ENCODE peak calls at places on chromosomes 5 and 9, in eight cellular contexts. O is A549; I is GM23248; L is CD4-positive, alpha-beta memory T cell; J is neuronal stem cell; Q is sigmoid colon; H is HCT116; B is fibroblast of lung. Y is an unnamed sample. For H3K9me3, the result is how much of the 10 kb centered on the place peaks cover.

GRCh38 chr5:132825824-132826391 is 4.5 kb downstream of the SHROOM1 start:
- DNase-seq in H (no peak), O (no peak), I (no peak), J (no peak), L (no peak), Q (no peak), B (no peak), Y (peak)

GRCh38 chr5:82364497-82364896 is 86.3 kb upstream of the RPS23 start:
- DNase-seq in L (no peak), B (peak), H (no peak), I (peak), O (no peak), J (no peak), Q (no peak), Y (peak)

GRCh38 chr5:151937851-151938250 is 13.2 kb upstream of the GLRA1 start:
- DNase-seq in O (no peak), I (no peak), Q (no peak), B (no peak), J (no peak), H (no peak), L (no peak), Y (no peak)

GRCh38 chr5:85651744-85652143 is 966.0 kb upstream of the COX7C start:
- DNase-seq in Q (no peak), J (no peak), I (no peak), H (no peak), B (no peak), O (no peak), L (no peak), Y (no peak)

GRCh38 chr9:107249131-107249533 is 33.9 kb upstream of the RAD23B start:
- DNase-seq in B (no peak), Q (no peak), O (peak), H (no peak), J (no peak), I (peak), L (no peak), Y (peak)

GRCh38 chr9:85876628-85877027 is 64.3 kb upstream of the NAA35 start:
- DNase-seq in I (no peak), Q (no peak), J (no peak), O (no peak), L (no peak), H (no peak), B (peak), Y (no peak)

GRCh38 chr5:96940586-96940985 is 4.7 kb downstream of the LNPEP start:
- DNase-seq in I (peak), Q (no peak), L (no peak), H (no peak), J (no peak), B (peak), O (no peak), Y (no peak)

GRCh38 chr9:13823021-13823420 is 490.9 kb downstream of the NFIB start:
- DNase-seq in O (no peak), B (peak), L (no peak), Q (no peak), J (no peak), H (no peak), I (peak), Y (no peak)

GRCh38 chr5:59186623-59187022 is 603.7 kb downstream of the RAB3C start:
- DNase-seq in I (no peak), Q (no peak), B (no peak), J (no peak), H (no peak), L (no peak), O (no peak), Y (no peak)

GRCh38 chr5:115097236-115097635 is 72.5 kb downstream of the TRIM36 start:
- DNase-seq in Q (no peak), I (no peak), L (no peak), J (no peak), B (no peak), O (no peak), H (no peak), Y (no peak)

GRCh38 chr9:133592731-133593409 is 16.3 kb downstream of the FAM163B start:
- DNase-seq in O (no peak), L (no peak), J (no peak), Q (no peak), I (no peak), B (peak), H (no peak), Y (no peak)

GRCh38 chr9:27367175-27367798 is 70.3 kb upstream of the EQTN start:
- DNase-seq in Q (no peak), O (no peak), B (no peak), I (no peak), J (no peak), H (no peak), L (no peak), Y (no peak)

GRCh38 chr5:145629047-145629446 is 206.1 kb downstream of the PRELID2 start:
- DNase-seq in H (no peak), O (no peak), I (no peak), Q (no peak), B (no peak), L (no peak), J (no peak), Y (no peak)

GRCh38 chr5:134463991-134464760 is 52.5 kb upstream of the CDKN2AIPNL start:
- DNase-seq in B (no peak), O (no peak), L (no peak), J (no peak), I (peak), Q (no peak), H (no peak), Y (no peak)

GRCh38 chr9:13758876-13759275 is 479.4 kb upstream of the MPDZ start:
- DNase-seq in O (no peak), H (no peak), B (no peak), L (no peak), I (no peak), J (no peak), Q (peak), Y (no peak)

GRCh38 chr5:43370352-43370751 is 41.8 kb downstream of the CCL28 start:
- DNase-seq in O (no peak), H (no peak), J (no peak), Q (no peak), L (no peak), I (no peak), B (no peak), Y (no peak)

GRCh38 chr5:145981612-145982571 is 45.5 kb downstream of the SH3RF2 start:
- DNase-seq in Q (no peak), B (no peak), J (no peak), O (no peak), H (no peak), L (no peak), I (no peak), Y (no peak)

GRCh38 chr5:9233712-9234111 is 312.2 kb downstream of the SEMA5A start:
- DNase-seq in L (no peak), J (peak), B (no peak), Q (no peak), O (no peak), H (no peak), I (no peak), Y (peak)

GRCh38 chr5:16467363-16468219 is 2.0 kb upstream of the ZNF622 start:
- DNase-seq in O (no peak), L (no peak), H (no peak), J (no peak), B (peak), I (peak), Q (no peak), Y (no peak)

GRCh38 chr9:123651273-123651672 is 278.7 kb downstream of the DENND1A start:
- DNase-seq in J (no peak), Q (no peak), H (no peak), L (no peak), I (no peak), O (no peak), B (no peak), Y (no peak)

GRCh38 chr9:5389109-5389732 is 48.5 kb downstream of the PLGRKT start:
- DNase-seq in B (peak), Q (no peak), L (no peak), J (no peak), O (no peak), I (peak), H (no peak), Y (no peak)

GRCh38 chr5:122292357-122292756 is 19.7 kb upstream of the SNCAIP start:
- DNase-seq in I (no peak), J (no peak), L (no peak), Q (no peak), H (no peak), B (peak), O (no peak), Y (no peak)

GRCh38 chr9:95297316-95297715 is 20.2 kb downstream of the FANCC start:
- DNase-seq in L (no peak), B (no peak), H (no peak), O (no peak), I (no peak), Q (no peak), J (no peak), Y (no peak)

GRCh38 chr5:94691947-94692346 is 73.5 kb downstream of the SLF1 start:
- DNase-seq in O (no peak), L (no peak), J (no peak), Q (no peak), H (no peak), B (peak), I (peak), Y (peak)

GRCh38 chr5:74530316-74530917 is 110.1 kb downstream of the ENC1 start:
- DNase-seq in Q (no peak), B (peak), O (no peak), J (no peak), H (no peak), I (no peak), L (no peak), Y (no peak)
- H3K9me3 ChIP-seq in Q (under half), B (under half), O (under half), J (under half), H (under half), I (under half), L (under half), Y (under half)

GRCh38 chr5:135505973-135506372 is 29.8 kb downstream of the NEUROG1 start:
- DNase-seq in H (no peak), O (no peak), Q (no peak), L (no peak), B (peak), I (peak), J (no peak), Y (no peak)
- H3K27ac ChIP-seq in H (no peak), O (no peak), Q (no peak), L (no peak), B (no peak), I (no peak), J (no peak), Y (no peak)

GRCh38 chr9:75063556-75064305 is 24.2 kb downstream of the NMRK1 start:
- DNase-seq in B (peak), H (no peak), O (no peak), Q (no peak), J (no peak), L (no peak), I (peak), Y (no peak)
- H3K9me3 ChIP-seq in B (under half), H (under half), O (under half), Q (under half), J (under half), L (under half), I (under half), Y (under half)

DNA sequence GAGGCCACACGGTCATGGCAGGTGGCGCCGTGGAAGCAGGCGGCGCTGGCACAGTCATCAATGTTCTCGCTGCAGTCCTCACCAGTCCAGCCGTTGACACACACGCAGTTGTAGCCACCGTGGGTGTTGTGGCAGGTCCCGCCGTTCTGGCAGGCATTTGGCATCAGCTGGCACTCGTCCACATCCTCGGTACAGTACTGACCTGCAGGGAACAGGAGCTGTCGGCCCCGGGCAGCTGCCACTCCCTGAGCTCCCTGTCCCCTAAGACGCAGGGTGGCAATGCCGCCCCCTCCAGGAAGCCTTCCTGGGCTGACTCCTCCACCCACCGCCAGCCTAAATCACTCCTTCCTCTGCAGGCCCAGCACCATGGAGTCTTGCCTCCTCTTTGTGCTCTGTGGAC is 27.2 kb downstream of the NOTCH1 start:
- DNase-seq in B (no peak), J (no peak), O (no peak), L (no peak), Q (no peak), I (no peak), H (no peak), Y (no peak)
- H3K27ac ChIP-seq in B (no peak), J (no peak), O (peak), L (no peak), Q (no peak), I (no peak), H (no peak), Y (no peak)

GRCh38 chr5:90569084-90569483 is 10.5 kb downstream of the ADGRV1 start:
- DNase-seq in L (no peak), O (no peak), Q (no peak), I (no peak), H (no peak), J (no peak), B (no peak), Y (no peak)
- H3K9me3 ChIP-seq in L (under half), O (under half), Q (under half), I (under half), H (under half), J (under half), B (under half), Y (under half)

GRCh38 chr5:173629628-173630027 is 13.2 kb upstream of the BOD1 start:
- DNase-seq in Q (no peak), I (no peak), B (no peak), H (no peak), J (no peak), O (peak), L (no peak), Y (peak)
- H3K27ac ChIP-seq in Q (no peak), I (no peak), B (no peak), H (no peak), J (no peak), O (no peak), L (no peak), Y (no peak)

GRCh38 chr9:92066131-92066530 is 49.1 kb downstream of the SPTLC1 start:
- DNase-seq in H (no peak), J (no peak), O (no peak), B (no peak), I (no peak), Q (no peak), L (no peak), Y (no peak)
- H3K9me3 ChIP-seq in H (under half), J (under half), O (under half), B (under half), I (under half), Q (under half), L (under half), Y (under half)

Y was measured in neural progenitor cell.